ENCODE peak calls at places on chromosomes 6 and 20, in eight cellular contexts. I, W, D, M, R, H, T and P are unnamed samples.

GRCh38 chr6:131167773-131168172 is 32.5 kb downstream of the AKAP7 start:
- DNase-seq in D (no peak), M (peak), R (no peak), H (no peak), T (no peak), I (no peak), W (no peak), P (no peak)

GRCh38 chr6:73503027-73503772 is 17.6 kb downstream of the EEF1A1 start:
- DNase-seq in R (no peak), W (no peak), T (no peak), D (no peak), I (no peak), M (no peak), H (no peak), P (no peak)

GRCh38 chr20:41411458-41411857 is 44.8 kb upstream of the EMILIN3 start:
- DNase-seq in T (no peak), I (no peak), R (peak), D (no peak), W (no peak), H (no peak), M (peak), P (peak)

GRCh38 chr6:44064089-44064947 is 62.9 kb downstream of the MRPL14 start:
- DNase-seq in T (no peak), D (peak), R (peak), W (no peak), H (no peak), I (no peak), M (peak), P (peak)

GRCh38 chr6:11221623-11222384 is 10.7 kb downstream of the NEDD9 start:
- DNase-seq in T (no peak), I (no peak), R (no peak), M (no peak), H (no peak), D (no peak), W (no peak), P (no peak)

GRCh38 chr20:6038256-6038655 is 15.6 kb downstream of the LRRN4 start:
- DNase-seq in R (no peak), T (peak), W (no peak), D (no peak), I (no peak), H (no peak), M (no peak), P (no peak)

GRCh38 chr6:119627908-119628669 is 278.5 kb upstream of the MAN1A1 start:
- DNase-seq in T (no peak), W (no peak), H (no peak), D (no peak), I (no peak), M (peak), R (peak), P (no peak)

GRCh38 chr20:23145281-23145700 is 59.2 kb upstream of the CD93 start:
- DNase-seq in D (no peak), W (no peak), T (no peak), H (no peak), M (peak), I (no peak), R (peak), P (no peak)

GRCh38 chr20:23334111-23334510 is 16.5 kb upstream of the NXT1 start:
- DNase-seq in W (no peak), R (no peak), H (no peak), I (no peak), T (no peak), M (no peak), D (no peak), P (no peak)